ENCODE peak calls at places on chromosome 2, in four cellular contexts. L is stomach, N is prostate gland, X is transverse colon. C is an unnamed sample. For H3K4me1, the result is how much of the 10 kb centered on the place peaks cover.

GRCh38 chr2:39642054-39642742 is 23.5 kb upstream of the TMEM178A start:
- DNase-seq in L (no peak), N (no peak), X (no peak), C (no peak)

GRCh38 chr2:239930378-239930777 is 94.8 kb downstream of the NDUFA10 start:
- DNase-seq in L (peak), N (no peak), X (no peak), C (no peak)

GRCh38 chr2:174024524-174025270 is 59.5 kb upstream of the SP3 start:
- DNase-seq in L (peak), N (peak), X (peak), C (peak)

GRCh38 chr2:109201465-109202420 is 72.7 kb downstream of the SH3RF3 start:
- DNase-seq in L (no peak), N (no peak), X (no peak), C (no peak)

GRCh38 chr2:105379741-105380186 is 19.1 kb downstream of the FHL2 start:
- DNase-seq in L (peak), N (peak), X (no peak), C (no peak)

GRCh38 chr2:30232027-30232800 is 880 bp downstream of the LBH start:
- DNase-seq in L (peak), N (peak), X (peak), C (peak)

GRCh38 chr2:175057078-175057685 is 52.0 kb upstream of the CHN1 start:
- DNase-seq in L (no peak), N (no peak), X (no peak), C (no peak)

GRCh38 chr2:39631715-39632114 is 34.0 kb upstream of the TMEM178A start:
- DNase-seq in L (no peak), N (no peak), X (no peak), C (peak)

GRCh38 chr2:237254911-237255578 is 158.9 kb downstream of the COL6A3 start:
- DNase-seq in L (no peak), N (no peak), X (no peak), C (no peak)

GRCh38 chr2:188678921-188679320 is 295.3 kb upstream of the COL3A1 start:
- DNase-seq in L (no peak), N (no peak), X (no peak), C (no peak)

GRCh38 chr2:176297067-176297466 is 27.8 kb downstream of the MTX2 start:
- DNase-seq in L (no peak), N (no peak), X (no peak), C (peak)

GRCh38 chr2:240143276-240143675 is 2.8 kb upstream of the OTOS start:
- DNase-seq in L (no peak), N (no peak), X (no peak), C (no peak)

GRCh38 chr2:240397924-240398611 is 37.4 kb upstream of the GPC1 start:
- DNase-seq in L (peak), N (no peak), X (no peak), C (no peak)

GRCh38 chr2:103103678-103104077 is 341.8 kb downstream of the TMEM182 start:
- DNase-seq in L (no peak), N (no peak), X (no peak), C (no peak)

GRCh38 chr2:199019898-199020507 is 437.7 kb downstream of the SATB2 start:
- DNase-seq in L (no peak), N (no peak), X (no peak), C (peak)

GRCh38 chr2:218259099-218259921 is 1.5 kb upstream of the GPBAR1 start:
- DNase-seq in L (no peak), N (no peak), X (peak), C (peak)

GRCh38 chr2:240809276-240809675 is 10.7 kb downstream of the KIF1A start:
- DNase-seq in L (peak), N (no peak), X (peak), C (no peak)

GRCh38 chr2:212618636-212619035 is 80.0 kb upstream of the ERBB4 start:
- DNase-seq in L (no peak), N (no peak), X (no peak), C (no peak)

GRCh38 chr2:35973132-35973736 is 382.3 kb upstream of the CRIM1 start:
- DNase-seq in L (no peak), N (no peak), X (no peak), C (peak)

GRCh38 chr2:235746257-235746934 is 252.6 kb downstream of the AGAP1 start:
- DNase-seq in L (peak), N (peak), X (peak), C (peak)

GRCh38 chr2:25618676-25619075 is 54.7 kb downstream of the DTNB start:
- DNase-seq in L (no peak), N (peak), X (no peak), C (peak)

GRCh38 chr2:238632181-238633060 is 205.7 kb downstream of the ASB1 start:
- DNase-seq in L (no peak), N (no peak), X (no peak), C (no peak)

GRCh38 chr2:45888641-45889040 is 237.2 kb downstream of the PRKCE start:
- DNase-seq in L (no peak), N (no peak), X (no peak), C (no peak)

GRCh38 chr2:236359426-236359825 is 95.2 kb upstream of the ASB18 start:
- DNase-seq in L (no peak), N (no peak), X (no peak), C (no peak)

GRCh38 chr2:223036756-223037432 is 15.1 kb upstream of the KCNE4 start:
- DNase-seq in L (no peak), N (no peak), X (no peak), C (no peak)

GRCh38 chr2:96767135-96767871 is 6.6 kb downstream of the CNNM4 start:
- DNase-seq in L (no peak), N (no peak), X (peak), C (no peak)

GRCh38 chr2:230691005-230691647 is 21.5 kb upstream of the CAB39 start:
- DNase-seq in L (no peak), N (no peak), X (no peak), C (peak)

GRCh38 chr2:30366199-30366691 is 80.8 kb upstream of the LCLAT1 start:
- DNase-seq in L (no peak), N (no peak), X (no peak), C (no peak)

GRCh38 chr2:241507430-241508239 is 749 bp downstream of the STK25 start:
- DNase-seq in L (peak), N (no peak), X (peak), C (peak)

GRCh38 chr2:121596221-121597080 is 52.8 kb downstream of the CLASP1 start:
- DNase-seq in L (no peak), N (peak), X (peak), C (peak)

GRCh38 chr2:206433201-206433600 is 10.1 kb upstream of the ADAM23 start:
- DNase-seq in L (no peak), N (no peak), X (no peak), C (no peak)

GRCh38 chr2:7057865-7058400 is 140.7 kb downstream of the RNF144A start:
- DNase-seq in L (no peak), N (no peak), X (no peak), C (no peak)

GRCh38 chr2:196259507-196260481 is 88.4 kb upstream of the STK17B start:
- DNase-seq in L (no peak), N (peak), X (no peak), C (peak)

GRCh38 chr2:105926960-105927678 is 182.4 kb downstream of the NCK2 start:
- DNase-seq in L (no peak), N (no peak), X (peak), C (no peak)

GRCh38 chr2:98454500-98455235 is 10.0 kb downstream of the INPP4A start:
- DNase-seq in L (no peak), N (no peak), X (no peak), C (no peak)

DNA sequence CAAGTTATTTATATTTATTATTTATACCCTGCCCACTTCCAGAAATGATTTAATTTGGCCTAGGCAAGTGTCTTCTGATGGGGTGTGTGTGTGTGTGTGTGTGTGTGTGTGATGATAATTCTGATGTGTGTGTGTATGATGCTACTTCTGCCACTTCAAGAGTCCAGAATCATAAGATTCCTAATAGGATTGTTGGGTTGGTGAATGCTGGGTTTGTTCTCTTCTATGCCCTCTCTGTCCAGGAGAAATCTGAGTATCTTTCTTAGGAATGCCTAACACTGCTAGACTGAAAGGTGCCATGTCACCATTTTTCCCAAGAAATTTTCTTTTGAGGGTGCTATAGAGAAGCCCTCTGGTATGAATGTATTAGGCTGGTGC is 122.5 kb downstream of the SPTBN1 start:
- DNase-seq in L (no peak), N (no peak), X (no peak), C (no peak)
- H3K4me1 ChIP-seq in L (half or more), N (under half), X (half or more), C (half or more)

GRCh38 chr2:152548111-152548875 is 169.0 kb downstream of the PRPF40A start:
- DNase-seq in L (peak), N (no peak), X (no peak), C (no peak)

GRCh38 chr2:152550386-152550785 is 166.9 kb downstream of the PRPF40A start:
- DNase-seq in L (peak), N (peak), X (no peak), C (no peak)

GRCh38 chr2:152548996-152549395 is 168.3 kb downstream of the PRPF40A start:
- DNase-seq in L (no peak), N (no peak), X (no peak), C (no peak)

GRCh38 chr2:152546230-152546837 is 170.9 kb downstream of the PRPF40A start:
- DNase-seq in L (no peak), N (no peak), X (peak), C (peak)

DNA sequence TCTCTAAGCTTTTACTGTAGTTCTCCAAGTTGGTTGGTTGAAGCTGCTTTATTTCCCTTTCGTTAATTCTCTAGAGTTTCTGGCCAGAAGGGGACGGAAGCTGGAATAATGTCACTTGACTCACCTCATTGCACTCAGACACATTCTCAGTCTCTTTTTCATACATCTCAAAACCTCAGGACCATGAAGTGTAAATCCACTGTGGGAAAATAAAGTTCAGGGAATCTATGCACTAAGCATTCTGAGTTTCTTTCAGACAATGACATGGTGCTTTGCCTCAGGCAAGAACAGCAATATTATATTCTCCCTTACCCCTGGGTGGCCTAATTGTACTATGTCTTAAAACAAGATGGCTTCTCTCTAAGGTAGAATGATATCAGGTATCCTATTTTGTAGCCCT is 167.8 kb downstream of the PRPF40A start:
- DNase-seq in L (no peak), N (no peak), X (no peak), C (no peak)
- H3K4me1 ChIP-seq in L (under half), N (under half), X (under half), C (under half)

GRCh38 chr2:85767803-85768665 is 14.2 kb downstream of the ATOH8 start:
- DNase-seq in L (no peak), N (no peak), X (no peak), C (no peak)

GRCh38 chr2:85769987-85770362 is 16.2 kb downstream of the ATOH8 start:
- DNase-seq in L (no peak), N (no peak), X (no peak), C (no peak)

GRCh38 chr2:85770369-85770768 is 16.6 kb downstream of the ATOH8 start:
- DNase-seq in L (no peak), N (no peak), X (no peak), C (no peak)

GRCh38 chr2:85769236-85769986 is 15.6 kb downstream of the ATOH8 start:
- DNase-seq in L (no peak), N (no peak), X (no peak), C (no peak)

GRCh38 chr2:85768713-85769112 is 14.9 kb downstream of the ATOH8 start:
- DNase-seq in L (peak), N (peak), X (peak), C (peak)
- H3K4me1 ChIP-seq in L (half or more), N (under half), X (half or more), C (under half)

GRCh38 chr2:219402665-219403515 is 15.2 kb upstream of the DNPEP start:
- DNase-seq in L (peak), N (peak), X (peak), C (peak)
- H3K4me1 ChIP-seq in L (half or more), N (under half), X (under half), C (half or more)

DNA sequence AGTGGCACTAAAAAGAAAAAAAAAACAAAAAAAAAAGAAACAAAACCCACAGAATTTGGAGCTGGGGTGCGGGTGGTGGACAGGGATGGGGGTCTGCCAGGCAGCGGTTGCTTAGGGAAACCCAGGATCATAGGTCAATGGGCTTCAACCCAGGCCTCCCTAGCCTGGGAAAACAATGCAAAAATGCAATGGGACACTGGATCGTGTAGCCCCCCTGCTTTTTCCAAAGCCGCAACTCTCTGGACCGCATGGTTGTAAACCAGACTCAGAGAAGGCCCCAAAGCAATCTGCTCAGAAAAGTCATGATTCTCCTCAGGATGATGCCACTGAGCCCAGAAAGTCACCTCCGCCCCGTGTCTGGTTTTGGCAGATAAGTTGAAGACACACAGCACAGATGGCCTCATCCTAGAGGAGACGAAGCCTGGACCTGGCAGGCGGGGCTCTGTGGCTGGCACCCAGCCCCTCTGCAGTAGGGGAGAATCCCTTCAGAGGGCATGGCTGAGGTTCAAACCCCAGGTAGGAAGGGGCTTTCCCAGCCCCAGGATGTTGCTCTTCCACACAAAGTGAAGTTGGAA is 5.1 kb downstream of the DLX2 start:
- DNase-seq in L (no peak), N (no peak), X (no peak), C (no peak)
- H3K4me1 ChIP-seq in L (half or more), N (under half), X (under half), C (half or more)

GRCh38 chr2:11955883-11956282 is 209.5 kb downstream of the LPIN1 start:
- DNase-seq in L (no peak), N (no peak), X (no peak), C (no peak)

GRCh38 chr2:11955314-11955713 is 208.9 kb downstream of the LPIN1 start:
- DNase-seq in L (no peak), N (no peak), X (no peak), C (no peak)

GRCh38 chr2:11953258-11953657 is 206.8 kb downstream of the LPIN1 start:
- DNase-seq in L (no peak), N (no peak), X (no peak), C (no peak)

GRCh38 chr2:11949732-11950503 is 203.5 kb downstream of the LPIN1 start:
- DNase-seq in L (no peak), N (no peak), X (no peak), C (no peak)

GRCh38 chr2:11950894-11951293 is 204.5 kb downstream of the LPIN1 start:
- DNase-seq in L (no peak), N (no peak), X (no peak), C (no peak)
- H3K4me1 ChIP-seq in L (under half), N (under half), X (under half), C (under half)

GRCh38 chr2:159153463-159153862 is 133.0 kb downstream of the WDSUB1 start:
- DNase-seq in L (peak), N (no peak), X (peak), C (no peak)

GRCh38 chr2:159155315-159155714 is 131.2 kb downstream of the WDSUB1 start:
- DNase-seq in L (peak), N (peak), X (peak), C (peak)

GRCh38 chr2:159156834-159157233 is 129.7 kb downstream of the WDSUB1 start:
- DNase-seq in L (no peak), N (peak), X (no peak), C (no peak)

GRCh38 chr2:159155791-159156190 is 130.7 kb downstream of the WDSUB1 start:
- DNase-seq in L (no peak), N (no peak), X (no peak), C (no peak)

DNA sequence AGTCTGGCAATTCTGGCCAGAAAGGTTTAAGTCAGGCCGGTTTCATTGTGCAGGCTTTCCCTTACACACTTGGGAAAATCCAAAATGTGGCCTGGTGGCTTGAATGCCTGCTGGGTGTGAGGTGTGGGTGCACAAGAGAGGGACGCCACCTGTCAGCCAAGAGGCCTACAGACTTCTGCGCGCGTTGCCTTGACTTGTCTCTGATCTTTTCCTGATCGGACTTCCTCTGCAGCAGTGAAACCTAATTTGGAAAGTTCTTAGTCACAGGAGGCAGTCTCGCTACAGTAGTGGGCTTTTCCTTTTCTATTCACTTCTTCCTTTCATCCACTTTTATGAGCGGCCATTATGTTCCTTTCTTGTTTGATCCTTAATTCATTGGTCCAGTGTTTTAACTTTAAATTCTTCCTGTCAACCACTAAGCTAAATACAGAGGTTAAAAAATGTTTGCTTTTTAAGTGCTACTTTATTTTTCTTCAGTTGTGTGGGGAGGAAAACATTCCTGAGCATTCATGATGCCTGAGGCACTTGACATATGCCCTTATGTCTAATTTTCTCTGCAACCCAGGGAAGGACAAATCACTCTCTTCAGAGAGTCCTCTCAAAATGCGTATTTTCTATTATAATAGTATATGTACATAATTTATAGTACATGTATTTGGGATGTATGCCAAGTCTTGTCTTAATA is 129.0 kb downstream of the WDSUB1 start:
- DNase-seq in L (no peak), N (peak), X (no peak), C (no peak)
- H3K4me1 ChIP-seq in L (under half), N (under half), X (under half), C (under half)

C was measured in hepatocyte.